ENCODE peak calls at places on chromosomes 6 and 20, in six cellular contexts. Z, F, P, M, B and N are unnamed samples.

GRCh38 chr20:1712634-1713625 is 55.4 kb upstream of the SIRPG start:
- DNase-seq in Z (no peak), F (no peak), P (no peak), M (no peak), B (no peak), N (no peak)

GRCh38 chr6:165978482-165978881 is 189.2 kb downstream of the TBXT start:
- DNase-seq in Z (no peak), F (no peak), P (no peak), M (no peak), B (no peak), N (no peak)

GRCh38 chr6:14984454-14984853 is 261.4 kb upstream of the JARID2 start:
- DNase-seq in Z (no peak), F (no peak), P (peak), M (no peak), B (peak), N (no peak)

GRCh38 chr6:165664553-165665383 is 1.7 kb upstream of the PDE10A start:
- DNase-seq in Z (no peak), F (no peak), P (no peak), M (no peak), B (no peak), N (no peak)

GRCh38 chr6:69349776-69350175 is 447.0 kb downstream of the LMBRD1 start:
- DNase-seq in Z (no peak), F (no peak), P (no peak), M (no peak), B (no peak), N (no peak)

GRCh38 chr20:4828830-4829493 is 107.3 kb downstream of the PRND start:
- DNase-seq in Z (no peak), F (no peak), P (no peak), M (no peak), B (no peak), N (peak)

GRCh38 chr6:167404385-167405049 is 79.6 kb downstream of the TTLL2 start:
- DNase-seq in Z (no peak), F (no peak), P (no peak), M (no peak), B (no peak), N (no peak)

GRCh38 chr6:112879920-112880413 is 532.8 kb downstream of the RFPL4B start:
- DNase-seq in Z (no peak), F (no peak), P (peak), M (no peak), B (peak), N (peak)

GRCh38 chr20:20410678-20411077 is 42.8 kb downstream of the INSM1 start:
- DNase-seq in Z (no peak), F (no peak), P (no peak), M (peak), B (no peak), N (no peak)

GRCh38 chr6:21164768-21165326 is 428.7 kb upstream of the SOX4 start:
- DNase-seq in Z (no peak), F (peak), P (no peak), M (peak), B (no peak), N (no peak)

GRCh38 chr6:28880894-28881780 is 42.6 kb downstream of the TRIM27 start:
- DNase-seq in Z (no peak), F (peak), P (peak), M (peak), B (peak), N (peak)

GRCh38 chr6:3379482-3380060 is 77.3 kb downstream of the SLC22A23 start:
- DNase-seq in Z (no peak), F (no peak), P (no peak), M (no peak), B (peak), N (no peak)

GRCh38 chr20:50447817-50448216 is 62.4 kb upstream of the PTPN1 start:
- DNase-seq in Z (no peak), F (no peak), P (no peak), M (no peak), B (no peak), N (no peak)

GRCh38 chr20:59004763-59005522 is 2.1 kb downstream of the CTSZ start:
- DNase-seq in Z (peak), F (no peak), P (no peak), M (peak), B (peak), N (no peak)

GRCh38 chr6:150761771-150762170 is 103.7 kb upstream of the MTHFD1L start:
- DNase-seq in Z (no peak), F (no peak), P (no peak), M (no peak), B (no peak), N (no peak)

GRCh38 chr6:133286765-133287164 is 45.6 kb downstream of the EYA4 start:
- DNase-seq in Z (no peak), F (no peak), P (peak), M (peak), B (no peak), N (no peak)

GRCh38 chr20:31841928-31842327 is 3.5 kb downstream of the FOXS1 start:
- DNase-seq in Z (no peak), F (no peak), P (peak), M (peak), B (peak), N (no peak)

GRCh38 chr6:36616888-36617521 is 22.8 kb downstream of the SRSF3 start:
- DNase-seq in Z (no peak), F (peak), P (peak), M (peak), B (no peak), N (no peak)

GRCh38 chr20:34129518-34130162 is 17.6 kb upstream of the EIF2S2 start:
- DNase-seq in Z (peak), F (peak), P (peak), M (peak), B (peak), N (no peak)

GRCh38 chr6:34273242-34273805 is 24.5 kb upstream of the SMIM29 start:
- DNase-seq in Z (no peak), F (no peak), P (no peak), M (peak), B (peak), N (no peak)

GRCh38 chr6:113662688-113663333 is 194.3 kb upstream of the MARCKS start:
- DNase-seq in Z (no peak), F (no peak), P (no peak), M (no peak), B (no peak), N (no peak)

GRCh38 chr20:35238170-35238569 is 11.7 kb downstream of the MMP24 start:
- DNase-seq in Z (no peak), F (no peak), P (no peak), M (no peak), B (no peak), N (no peak)

GRCh38 chr6:81766482-81767069 is 14.1 kb upstream of the TENT5A start:
- DNase-seq in Z (no peak), F (no peak), P (peak), M (peak), B (peak), N (no peak)

GRCh38 chr6:4797590-4797989 is 21.4 kb downstream of the CDYL start:
- DNase-seq in Z (no peak), F (no peak), P (no peak), M (no peak), B (no peak), N (no peak)

GRCh38 chr20:53681352-53682212 is 87.9 kb upstream of the ZNF217 start:
- DNase-seq in Z (no peak), F (no peak), P (no peak), M (no peak), B (peak), N (no peak)
- TF ChIP-seq MAX in Z (no peak), F (no peak), P (no peak), M (no peak), B (no peak), N (no peak)

DNA sequence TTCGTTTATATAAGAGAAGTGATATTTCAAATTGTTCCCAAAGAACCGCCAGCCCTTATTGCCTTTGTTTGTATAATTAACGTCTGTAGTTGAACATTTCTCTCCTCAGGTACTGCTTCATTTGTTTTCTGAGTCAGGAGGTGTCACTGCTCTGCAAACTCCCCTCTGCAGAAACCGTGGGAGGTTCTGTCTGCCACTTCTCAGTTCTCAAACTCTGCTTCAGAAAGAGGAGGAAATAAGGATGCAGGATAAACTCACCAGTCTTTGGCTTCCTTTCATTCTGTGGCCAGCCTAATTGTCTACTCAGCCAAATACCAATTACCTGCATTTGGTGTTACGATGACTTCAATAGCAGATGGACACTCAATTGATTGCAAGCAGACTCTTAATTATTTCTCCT is 149.8 kb downstream of the PAK5 start:
- DNase-seq in Z (no peak), F (no peak), P (no peak), M (no peak), B (no peak), N (no peak)
- H3K4me2 ChIP-seq in Z (no peak), F (no peak), P (no peak), M (no peak), B (no peak), N (no peak)

GRCh38 chr6:25026723-25027122 is 91.0 kb upstream of the RIPOR2 start:
- DNase-seq in Z (no peak), F (no peak), P (no peak), M (no peak), B (no peak), N (no peak)
- H3K4me3 ChIP-seq in Z (peak), F (no peak), P (no peak), M (no peak), B (no peak), N (no peak)

DNA sequence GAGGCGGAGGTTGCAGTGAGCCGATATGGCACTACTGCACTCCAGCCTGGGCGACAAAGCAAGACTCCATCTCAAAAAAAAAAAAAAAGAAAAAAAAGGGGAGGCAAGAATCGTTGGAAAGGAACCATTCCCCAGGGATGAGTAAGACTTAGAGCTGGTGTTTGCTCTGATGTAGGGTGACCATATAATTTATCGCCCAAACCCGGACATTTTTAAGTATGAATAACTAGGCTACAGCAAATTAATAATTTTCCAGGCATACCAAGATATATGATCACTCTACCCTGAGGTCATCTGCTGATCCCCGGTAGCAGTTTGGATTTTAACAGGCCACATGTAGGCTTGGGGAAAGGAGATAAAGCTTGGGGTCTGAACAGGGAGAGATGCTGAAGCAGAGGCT is 260.9 kb downstream of the BTBD9 start:
- DNase-seq in Z (no peak), F (no peak), P (peak), M (no peak), B (no peak), N (no peak)
- TF ChIP-seq MAX in Z (no peak), F (no peak), P (no peak), M (no peak), B (no peak), N (no peak)

GRCh38 chr20:53215166-53215565 is 243.0 kb downstream of the TSHZ2 start:
- DNase-seq in Z (no peak), F (no peak), P (no peak), M (no peak), B (no peak), N (no peak)
- H3K4me2 ChIP-seq in Z (no peak), F (no peak), P (no peak), M (no peak), B (no peak), N (no peak)

GRCh38 chr6:109979033-109979921 is 1.2 kb downstream of the GPR6 start:
- DNase-seq in Z (no peak), F (no peak), P (no peak), M (no peak), B (no peak), N (no peak)

GRCh38 chr6:109978174-109979032 is at the start of gene GPR6:
- DNase-seq in Z (no peak), F (no peak), P (peak), M (peak), B (peak), N (peak)

DNA sequence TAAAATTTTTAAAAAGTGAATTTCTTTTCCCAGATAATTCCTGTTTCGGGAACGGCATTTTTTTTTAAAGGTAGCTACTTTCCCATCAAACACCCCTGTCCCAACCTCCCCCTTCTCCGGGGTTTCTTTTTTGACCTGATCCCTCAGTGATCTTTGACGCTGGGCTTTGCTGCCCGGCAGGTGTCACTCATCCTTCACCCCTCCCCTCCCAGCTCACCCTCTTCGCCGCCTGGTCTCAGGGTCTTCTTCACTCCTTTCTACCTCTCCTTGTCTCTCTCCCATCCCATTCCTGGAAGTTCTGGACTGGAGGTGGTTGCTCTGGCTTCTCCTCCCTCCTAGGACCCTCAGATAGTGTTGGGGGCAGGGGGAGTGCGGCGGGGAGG is 329 bp upstream of the GPR6 start:
- DNase-seq in Z (no peak), F (no peak), P (no peak), M (no peak), B (no peak), N (no peak)
- H3K4me3 ChIP-seq in Z (no peak), F (no peak), P (no peak), M (no peak), B (no peak), N (peak)

DNA sequence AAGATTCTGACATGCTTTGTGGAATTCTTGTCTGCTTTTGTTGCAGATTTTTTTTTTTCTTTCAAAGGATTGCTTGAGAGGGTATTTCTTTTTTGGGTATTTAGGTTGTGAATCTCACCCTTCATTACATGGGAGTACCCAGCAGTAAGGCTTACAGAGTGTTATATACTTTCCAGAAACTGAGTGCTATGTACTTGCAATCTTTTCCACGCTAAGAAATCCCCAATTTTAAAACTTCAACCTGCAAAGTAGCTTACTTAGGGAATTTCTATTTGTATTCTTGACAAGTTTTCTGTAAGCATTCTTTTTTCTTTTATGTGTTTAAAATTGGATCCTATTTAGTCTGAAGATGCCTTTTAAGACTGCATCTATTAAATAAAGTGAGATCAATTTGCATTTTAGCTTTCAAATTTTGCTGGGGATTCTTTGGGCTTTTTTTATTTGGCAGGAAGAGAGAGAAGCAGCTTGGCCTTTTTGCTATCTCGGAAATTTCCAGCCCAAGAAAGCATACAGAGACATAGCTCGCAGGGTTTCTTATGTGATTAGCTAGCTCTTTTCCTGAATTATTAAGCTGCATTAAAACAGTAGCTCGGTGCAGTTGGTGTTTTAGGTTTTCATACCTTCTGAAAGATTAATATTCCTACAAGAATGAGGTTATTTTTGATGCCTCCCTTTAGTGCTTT is 42.6 kb downstream of the KCNS1 start:
- DNase-seq in Z (no peak), F (no peak), P (no peak), M (no peak), B (no peak), N (no peak)
- TF ChIP-seq MAX in Z (no peak), F (no peak), P (no peak), M (no peak), B (no peak), N (no peak)

GRCh38 chr6:163735076-163735475 is 320.6 kb downstream of the QKI start:
- DNase-seq in Z (no peak), F (no peak), P (no peak), M (no peak), B (no peak), N (no peak)

GRCh38 chr6:163739968-163740367 is 325.4 kb downstream of the QKI start:
- DNase-seq in Z (no peak), F (no peak), P (no peak), M (no peak), B (no peak), N (no peak)

GRCh38 chr6:163738725-163739124 is 324.2 kb downstream of the QKI start:
- DNase-seq in Z (no peak), F (no peak), P (no peak), M (no peak), B (no peak), N (no peak)

GRCh38 chr6:163741342-163741741 is 326.8 kb downstream of the QKI start:
- DNase-seq in Z (no peak), F (no peak), P (no peak), M (no peak), B (no peak), N (no peak)

GRCh38 chr6:163738304-163738703 is 323.8 kb downstream of the QKI start:
- DNase-seq in Z (no peak), F (no peak), P (no peak), M (no peak), B (no peak), N (no peak)
- H3K4me2 ChIP-seq in Z (peak), F (no peak), P (no peak), M (no peak), B (no peak), N (no peak)

GRCh38 chr6:52141596-52141995 is 44.6 kb upstream of the IL17A start:
- DNase-seq in Z (no peak), F (no peak), P (no peak), M (no peak), B (no peak), N (no peak)

GRCh38 chr6:52136934-52137467 is 49.2 kb upstream of the IL17A start:
- DNase-seq in Z (no peak), F (no peak), P (no peak), M (no peak), B (no peak), N (no peak)

GRCh38 chr6:52138284-52138683 is 47.9 kb upstream of the IL17A start:
- DNase-seq in Z (no peak), F (no peak), P (no peak), M (no peak), B (no peak), N (no peak)

GRCh38 chr6:52143551-52143950 is 42.6 kb upstream of the IL17A start:
- DNase-seq in Z (no peak), F (no peak), P (no peak), M (no peak), B (no peak), N (no peak)

GRCh38 chr6:52139985-52140680 is 46.0 kb upstream of the IL17A start:
- DNase-seq in Z (no peak), F (no peak), P (no peak), M (no peak), B (no peak), N (no peak)
- H3K4me3 ChIP-seq in Z (no peak), F (no peak), P (no peak), M (no peak), B (no peak), N (no peak)